ENCODE peak calls at places on chromosome 4, in four cellular contexts. P, D, V and X are unnamed samples.

GRCh38 chr4:133151301-133151680 is 2.2 kb downstream of the PCDH10 start:
- DNase-seq in P (peak), V (no peak), D (no peak), X (no peak)

GRCh38 chr4:118969359-118969758 is 80.7 kb downstream of the SYNPO2 start:
- DNase-seq in P (peak), V (peak), D (no peak), X (no peak)

GRCh38 chr4:8238061-8238511 is 31.5 kb upstream of the HTRA3 start:
- DNase-seq in P (no peak), V (no peak), D (peak), X (no peak)

GRCh38 chr4:137660211-137660610 is 127.9 kb upstream of the PCDH18 start:
- DNase-seq in V (peak), D (no peak), P (no peak), X (no peak)

GRCh38 chr4:102501635-102502382 is 650 bp downstream of the NFKB1 start:
- DNase-seq in D (no peak), V (peak), P (peak), X (peak)

GRCh38 chr4:15779789-15780188 is 1.7 kb downstream of the CD38 start:
- DNase-seq in P (no peak), D (no peak), V (no peak), X (no peak)

GRCh38 chr4:110197421-110198398 is 705 bp downstream of the ELOVL6 start:
- DNase-seq in P (peak), V (peak), D (peak), X (no peak)

GRCh38 chr4:186037692-186038658 is 31.0 kb upstream of the TLR3 start:
- DNase-seq in P (peak), D (no peak), V (peak), X (peak)

GRCh38 chr4:86055898-86056297 is 304.0 kb downstream of the MAPK10 start:
- DNase-seq in V (peak), D (no peak), P (peak), X (no peak)

GRCh38 chr4:123790681-123791080 is 394.1 kb downstream of the SPRY1 start:
- DNase-seq in D (no peak), P (no peak), V (peak), X (no peak)

GRCh38 chr4:17494258-17494657 is 17.6 kb downstream of the QDPR start:
- DNase-seq in P (peak), V (peak), D (no peak), X (no peak)

GRCh38 chr4:186765673-186766546 is 42.3 kb upstream of the FAT1 start:
- DNase-seq in P (peak), D (no peak), V (no peak), X (no peak)

DNA sequence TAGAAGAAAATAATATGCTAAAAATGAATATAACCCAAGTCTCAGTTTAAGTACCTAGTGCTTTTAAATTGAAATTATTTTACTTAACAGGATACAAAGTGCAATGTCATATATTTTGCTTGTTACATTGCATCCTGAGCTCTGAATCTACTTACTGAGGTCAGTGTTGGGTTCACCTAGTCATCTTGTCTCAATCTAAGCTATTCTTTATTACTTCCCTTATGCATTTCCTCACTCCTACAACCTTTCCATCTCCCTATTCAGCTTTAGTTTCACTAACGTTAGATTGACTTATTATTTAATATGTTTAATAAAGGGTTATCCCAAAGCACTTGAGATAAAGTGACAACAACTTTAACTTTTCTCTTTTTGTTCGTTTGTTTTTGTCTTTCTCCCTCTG is 483.7 kb downstream of the FSTL5 start:
- DNase-seq in D (no peak), P (no peak), V (no peak), X (no peak)
- H2BK15ac ChIP-seq in D (no peak), P (no peak), V (no peak), X (no peak)

DNA sequence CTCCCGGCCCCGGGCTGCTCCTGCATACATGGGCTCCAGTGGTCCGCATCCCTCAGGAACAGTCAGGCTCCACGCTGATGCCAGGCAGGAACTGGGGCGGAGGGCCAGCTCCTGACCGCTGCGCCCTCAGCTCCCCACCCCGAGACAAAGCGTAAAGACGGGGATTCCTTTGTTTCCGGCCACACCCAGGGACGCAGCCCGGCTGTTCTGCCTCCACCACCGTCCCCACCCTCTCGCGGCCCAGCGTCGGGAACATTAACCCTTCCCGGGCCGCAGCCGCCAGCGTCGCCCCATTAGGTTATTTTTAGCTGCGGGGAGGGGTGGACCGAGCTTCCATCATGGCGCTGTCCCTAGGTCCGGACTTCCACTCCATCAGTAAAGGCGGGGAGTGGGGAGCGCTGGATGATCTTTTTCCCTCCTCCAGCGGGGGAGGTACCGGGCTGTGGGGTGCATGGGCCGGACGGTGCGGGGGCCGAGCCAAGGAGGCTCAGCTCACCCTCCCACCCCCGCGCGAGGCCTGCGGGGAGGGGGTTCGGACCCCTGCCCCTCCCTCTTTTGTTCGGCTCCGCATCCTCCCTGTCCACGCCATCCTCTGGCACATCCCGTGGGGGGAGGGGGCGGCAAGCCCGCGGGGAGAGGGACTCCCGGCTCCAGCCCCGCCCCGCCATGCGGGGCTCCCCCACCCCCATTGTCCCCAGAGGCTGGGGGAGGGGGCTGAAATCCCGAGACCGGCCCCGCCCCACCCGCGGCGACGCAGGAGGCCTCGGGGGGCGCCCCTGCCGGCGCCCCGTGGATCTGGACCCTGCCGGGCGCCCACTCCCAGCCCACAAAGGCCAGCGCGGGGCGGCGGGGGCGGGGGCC is 5.3 kb downstream of the CRMP1 start:
- DNase-seq in P (peak), V (no peak), D (peak), X (no peak)
- H2BK15ac ChIP-seq in P (no peak), V (no peak), D (no peak), X (no peak)

GRCh38 chr4:184345573-184345922 is 127.9 kb upstream of the ENPP6 start:
- DNase-seq in D (no peak), P (no peak), V (peak), X (no peak)
- H2BK15ac ChIP-seq in D (no peak), P (no peak), V (peak), X (no peak)

GRCh38 chr4:2792711-2793577 is at the start of gene SH3BP2:
- DNase-seq in V (peak), P (peak), D (peak), X (peak)
- H2BK15ac ChIP-seq in V (peak), P (no peak), D (peak), X (peak)

DNA sequence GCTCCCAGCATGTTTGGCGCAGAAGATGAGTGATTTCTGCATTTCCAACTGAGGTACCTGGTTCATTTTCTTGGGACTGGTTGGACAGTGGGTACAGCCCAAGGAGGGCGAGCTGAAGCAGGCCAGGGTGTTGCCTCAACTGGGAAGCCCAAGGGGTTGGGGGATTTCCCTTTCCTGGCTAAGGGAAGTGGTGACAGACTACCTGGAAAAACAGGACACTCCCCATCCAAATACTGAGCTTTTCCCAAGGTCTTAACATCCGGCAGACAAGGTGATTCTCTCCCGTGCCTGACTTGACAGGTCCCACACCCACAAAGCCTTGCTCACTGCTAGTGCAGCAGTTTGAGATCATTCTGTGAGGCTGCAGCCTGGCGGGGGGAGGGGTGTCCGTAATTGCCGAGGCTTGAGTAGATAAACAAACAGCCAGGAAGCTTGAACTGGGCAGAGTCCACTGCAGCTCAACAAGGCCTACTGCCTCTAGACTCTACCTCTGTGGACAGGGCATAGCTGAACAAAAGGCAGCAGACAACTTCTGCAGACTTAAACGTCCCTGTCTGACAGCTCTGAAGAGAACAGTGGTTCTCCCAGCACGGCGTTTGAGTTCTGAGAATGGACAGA is 307.7 kb upstream of the ARSJ start:
- DNase-seq in D (no peak), V (no peak), P (no peak), X (no peak)
- H2BK15ac ChIP-seq in D (no peak), V (peak), P (no peak), X (no peak)